ENCODE peak calls at places on chromosome 20, in ten cellular contexts. K, M, T, J, D, R, Z, Q, X and E are unnamed samples.

GRCh38 chr20:57941572-57942381 is 232.0 kb upstream of the PMEPA1 start:
- DNase-seq in K (no peak), M (peak; percentile 6), T (no peak), J (no peak), D (no peak), R (no peak), Z (no peak), Q (no peak), X (no peak), E (no peak)

GRCh38 chr20:58553841-58554240 is 38.6 kb upstream of the APCDD1L start:
- DNase-seq in K (peak; percentile 35), M (no peak), T (no peak), J (peak; percentile 71), D (no peak), R (no peak), Z (no peak), Q (no peak), X (no peak), E (no peak)

GRCh38 chr20:3760980-3761379 is 6.6 kb downstream of the ADISSP start:
- DNase-seq in K (no peak), M (no peak), T (no peak), J (no peak), D (no peak), R (no peak), Z (no peak), Q (no peak), X (no peak), E (no peak)

GRCh38 chr20:22681591-22682248 is 97.3 kb upstream of the FOXA2 start:
- DNase-seq in K (no peak), M (no peak), T (no peak), J (no peak), D (no peak), R (no peak), Z (no peak), Q (no peak), X (no peak), E (no peak)

GRCh38 chr20:23244207-23244915 is 106.2 kb upstream of the NXT1 start:
- DNase-seq in K (peak; percentile 13), M (no peak), T (no peak), J (no peak), D (peak; percentile 74), R (no peak), Z (no peak), Q (no peak), X (no peak), E (no peak)

GRCh38 chr20:32636278-32636677 is 37.5 kb downstream of the C20orf203 start:
- DNase-seq in K (no peak), M (no peak), T (no peak), J (no peak), D (no peak), R (no peak), Z (no peak), Q (no peak), X (no peak), E (no peak)

GRCh38 chr20:33839591-33839990 is 28.4 kb downstream of the CHMP4B start:
- DNase-seq in K (no peak), M (peak; percentile 52), T (no peak), J (no peak), D (no peak), R (no peak), Z (no peak), Q (no peak), X (no peak), E (no peak)

GRCh38 chr20:20736303-20736702 is 23.9 kb upstream of the RALGAPA2 start:
- DNase-seq in K (no peak), M (no peak), T (no peak), J (no peak), D (no peak), R (no peak), Z (no peak), Q (no peak), X (no peak), E (no peak)

GRCh38 chr20:33075281-33075680 is 4.2 kb upstream of the BPIFB4 start:
- DNase-seq in K (no peak), M (no peak), T (no peak), J (no peak), D (no peak), R (no peak), Z (no peak), Q (no peak), X (no peak), E (no peak)

GRCh38 chr20:45817652-45818194 is 5.3 kb downstream of the UBE2C start:
- DNase-seq in K (no peak), M (no peak), T (no peak), J (no peak), D (peak; percentile 72), R (no peak), Z (no peak), Q (no peak), X (no peak), E (no peak)

GRCh38 chr20:1824177-1824576 is 71.0 kb upstream of the SIRPA start:
- DNase-seq in K (no peak), M (no peak), T (no peak), J (no peak), D (no peak), R (no peak), Z (no peak), Q (no peak), X (no peak), E (no peak)

GRCh38 chr20:17556842-17557674 is 12.8 kb upstream of the DSTN start:
- DNase-seq in K (no peak), M (peak; percentile 88), T (no peak), J (peak; percentile 93), D (peak; percentile 73), R (no peak), Z (no peak), Q (peak; percentile 51), X (peak; percentile 97), E (no peak)

GRCh38 chr20:37714973-37715657 is 21.3 kb downstream of the CTNNBL1 start:
- DNase-seq in K (no peak), M (no peak), T (no peak), J (no peak), D (no peak), R (no peak), Z (no peak), Q (no peak), X (no peak), E (no peak)

GRCh38 chr20:58192567-58192966 is 35.9 kb downstream of the ANKRD60 start:
- DNase-seq in K (peak; percentile 81), M (no peak), T (peak; percentile 25), J (no peak), D (no peak), R (peak; percentile 75), Z (no peak), Q (no peak), X (no peak), E (peak; percentile 41)

GRCh38 chr20:50401587-50402343 is 108.4 kb upstream of the PTPN1 start:
- DNase-seq in K (no peak), M (no peak), T (no peak), J (no peak), D (no peak), R (no peak), Z (no peak), Q (no peak), X (no peak), E (no peak)

GRCh38 chr20:50756447-50756846 is 25.1 kb downstream of the PARD6B start:
- DNase-seq in K (no peak), M (no peak), T (no peak), J (no peak), D (no peak), R (no peak), Z (no peak), Q (no peak), X (no peak), E (no peak)

GRCh38 chr20:48092596-48093280 is 307.5 kb upstream of the SULF2 start:
- DNase-seq in K (no peak), M (no peak), T (no peak), J (no peak), D (no peak), R (no peak), Z (no peak), Q (no peak), X (no peak), E (no peak)

GRCh38 chr20:24657211-24657610 is 187.8 kb downstream of the SYNDIG1 start:
- DNase-seq in K (no peak), M (peak; percentile 55), T (no peak), J (no peak), D (no peak), R (no peak), Z (no peak), Q (no peak), X (no peak), E (no peak)

GRCh38 chr20:34516874-34517542 is 786 bp downstream of the DYNLRB1 start:
- DNase-seq in K (peak; percentile 71), M (no peak), T (no peak), J (no peak), D (peak; percentile 24), R (no peak), Z (no peak), Q (no peak), X (no peak), E (peak; percentile 31)

GRCh38 chr20:22387452-22387851 is 196.9 kb downstream of the FOXA2 start:
- DNase-seq in K (no peak), M (no peak), T (no peak), J (no peak), D (no peak), R (no peak), Z (no peak), Q (no peak), X (no peak), E (no peak)

GRCh38 chr20:33862709-33863403 is 51.7 kb downstream of the CHMP4B start:
- DNase-seq in K (peak; percentile 87), M (no peak), T (peak; percentile 44), J (peak; percentile 77), D (peak; percentile 90), R (peak; percentile 79), Z (no peak), Q (peak; percentile 23), X (peak; percentile 40), E (peak; percentile 84)

GRCh38 chr20:7199867-7200266 is 432.4 kb downstream of the BMP2 start:
- DNase-seq in K (no peak), M (no peak), T (no peak), J (no peak), D (no peak), R (no peak), Z (no peak), Q (no peak), X (no peak), E (no peak)

GRCh38 chr20:57586370-57586793 is 25.5 kb downstream of the PCK1 start:
- DNase-seq in K (no peak), M (no peak), T (no peak), J (peak; percentile 73), D (no peak), R (no peak), Z (no peak), Q (no peak), X (no peak), E (no peak)

GRCh38 chr20:10218536-10219451 is at the start of gene SNAP25:
- DNase-seq in K (peak; percentile 64), M (peak; percentile 94), T (peak; percentile 5), J (peak; percentile 71), D (peak; percentile 45), R (peak; percentile 81), Z (peak; percentile 28), Q (peak; percentile 14), X (peak; percentile 92), E (peak; percentile 14)

GRCh38 chr20:51462566-51463276 is 79.8 kb downstream of the NFATC2 start:
- DNase-seq in K (no peak), M (no peak), T (no peak), J (peak; percentile 92), D (peak; percentile 89), R (no peak), Z (no peak), Q (no peak), X (peak; percentile 41), E (no peak)

GRCh38 chr20:35497780-35498189 is 31.7 kb downstream of the C20orf173 start:
- DNase-seq in K (no peak), M (no peak), T (no peak), J (peak; percentile 94), D (no peak), R (no peak), Z (no peak), Q (no peak), X (no peak), E (no peak)

GRCh38 chr20:25088267-25088666 is 6.3 kb upstream of the VSX1 start:
- DNase-seq in K (no peak), M (no peak), T (no peak), J (no peak), D (no peak), R (no peak), Z (no peak), Q (no peak), X (no peak), E (no peak)

GRCh38 chr20:36548704-36549627 is 7.6 kb downstream of the MYL9 start:
- DNase-seq in K (no peak), M (no peak), T (no peak), J (peak; percentile 72), D (no peak), R (no peak), Z (no peak), Q (no peak), X (no peak), E (no peak)